ENCODE peak calls at places on chromosomes 2 and 18, in five cellular contexts. One of them, this sample, is unnamed.

GRCh38 chr2:19287324-19287723 is 71.1 kb downstream of the OSR1 start:
- DNase-seq in endothelial cell: no peak
- DNase-seq in KG1: no peak
- DNase-seq in EL: peak
- DNase-seq in T-cell: no peak
- DNase-seq in this sample: peak

GRCh38 chr18:40672590-40672989 is 1282.4 kb upstream of the PIK3C3 start:
- DNase-seq in endothelial cell: no peak
- DNase-seq in KG1: no peak
- DNase-seq in EL: no peak
- DNase-seq in T-cell: no peak
- DNase-seq in this sample: no peak

GRCh38 chr2:182559623-182560022 is 132.8 kb upstream of the PDE1A start:
- DNase-seq in endothelial cell: no peak
- DNase-seq in KG1: no peak
- DNase-seq in EL: peak
- DNase-seq in T-cell: no peak
- DNase-seq in this sample: peak

GRCh38 chr2:8132889-8133288 is 549.0 kb upstream of the ID2 start:
- DNase-seq in endothelial cell: no peak
- DNase-seq in KG1: no peak
- DNase-seq in EL: no peak
- DNase-seq in T-cell: no peak
- DNase-seq in this sample: no peak

GRCh38 chr2:129849559-129850160 is 129.8 kb upstream of the RAB6C start:
- DNase-seq in endothelial cell: no peak
- DNase-seq in KG1: peak
- DNase-seq in EL: peak
- DNase-seq in T-cell: no peak
- DNase-seq in this sample: peak

GRCh38 chr2:176910828-176911227 is 301.8 kb upstream of the HNRNPA3 start:
- DNase-seq in endothelial cell: no peak
- DNase-seq in KG1: no peak
- DNase-seq in EL: no peak
- DNase-seq in T-cell: no peak
- DNase-seq in this sample: no peak

GRCh38 chr2:152615177-152615576 is 102.1 kb downstream of the PRPF40A start:
- DNase-seq in endothelial cell: no peak
- DNase-seq in KG1: no peak
- DNase-seq in EL: no peak
- DNase-seq in T-cell: no peak
- DNase-seq in this sample: no peak

GRCh38 chr18:22318745-22319407 is 98.8 kb downstream of the CTAGE1 start:
- DNase-seq in endothelial cell: no peak
- DNase-seq in KG1: no peak
- DNase-seq in EL: peak
- DNase-seq in T-cell: no peak
- DNase-seq in this sample: peak

GRCh38 chr18:31217038-31217437 is 54.4 kb upstream of the DSC1 start:
- DNase-seq in endothelial cell: no peak
- DNase-seq in KG1: no peak
- DNase-seq in EL: no peak
- DNase-seq in T-cell: no peak
- DNase-seq in this sample: no peak

GRCh38 chr2:232942831-232943230 is 70.2 kb downstream of the NGEF start:
- DNase-seq in endothelial cell: no peak
- DNase-seq in KG1: no peak
- DNase-seq in EL: no peak
- DNase-seq in T-cell: no peak
- DNase-seq in this sample: no peak

This sample was measured in cardiac fibroblast.